ENCODE peak calls at places on chromosome 12, in five cellular contexts. Z is activated CD4-positive, CD25-positive, alpha-beta regulatory T cell; S is HEK293T; X is NCI-H1092; T is colonic mucosa. Q is an unnamed sample.

GRCh38 chr12:6946033-6946919 is 2.5 kb downstream of the C12orf57 start:
- DNase-seq in Z (no peak), X (peak), S (no peak), T (peak), Q (peak)

GRCh38 chr12:8590842-8591545 is 21.7 kb downstream of the AICDA start:
- DNase-seq in T (no peak), S (no peak), X (no peak), Z (no peak), Q (peak)

GRCh38 chr12:107564946-107565345 is 120.7 kb upstream of the PWP1 start:
- DNase-seq in S (peak), T (no peak), Z (no peak), X (no peak), Q (peak)

GRCh38 chr12:87809916-87810315 is 219.3 kb downstream of the C12orf50 start:
- DNase-seq in T (no peak), S (no peak), X (no peak), Z (no peak), Q (no peak)

GRCh38 chr12:12890492-12890814 is 909 bp upstream of the GPRC5A start:
- DNase-seq in Z (no peak), X (no peak), S (no peak), T (peak), Q (no peak)

GRCh38 chr12:12443482-12443881 is 86.6 kb downstream of the BORCS5 start:
- DNase-seq in Z (no peak), T (peak), S (no peak), X (no peak), Q (peak)

GRCh38 chr12:32789911-32790310 is 34.2 kb upstream of the YARS2 start:
- DNase-seq in S (no peak), Z (no peak), T (no peak), X (no peak), Q (no peak)

GRCh38 chr12:118015944-118016343 is 559 bp upstream of the RFC5 start:
- DNase-seq in Z (no peak), T (no peak), X (no peak), S (no peak), Q (no peak)

GRCh38 chr12:45220366-45220931 is 4.6 kb downstream of the ANO6 start:
- DNase-seq in S (no peak), X (no peak), T (no peak), Z (no peak), Q (no peak)

GRCh38 chr12:10361084-10361483 is 28.8 kb downstream of the KLRK1 start:
- DNase-seq in S (peak), X (no peak), Z (no peak), T (no peak), Q (no peak)

GRCh38 chr12:11823593-11823992 is 174.1 kb downstream of the ETV6 start:
- DNase-seq in X (no peak), T (no peak), Z (no peak), S (no peak), Q (no peak)

GRCh38 chr12:28340261-28340660 is 150.0 kb downstream of the CCDC91 start:
- DNase-seq in S (no peak), Z (no peak), X (no peak), T (no peak), Q (no peak)

GRCh38 chr12:56157201-56158028 is 744 bp upstream of the MYL6 start:
- DNase-seq in S (peak), X (peak), Z (peak), T (peak), Q (peak)

GRCh38 chr12:124456652-124457152 is 110.7 kb downstream of the NCOR2 start:
- DNase-seq in S (no peak), T (peak), Z (no peak), X (no peak), Q (no peak)

Q was measured in hepatocyte.